ENCODE peak calls at places on chromosomes 12 and 14, in nine cellular contexts. One of them, this sample, is unnamed.

GRCh38 chr12:99822273-99822672 is 162.5 kb downstream of the ANKS1B start:
- DNase-seq in heart left ventricle: no peak
- DNase-seq in foreskin fibroblast: no peak
- DNase-seq in left lung: no peak
- DNase-seq in AG04449: no peak
- DNase-seq in ovary: no peak
- DNase-seq in GM23248: no peak
- DNase-seq in mucosa of descending colon: no peak
- DNase-seq in lower lobe of right lung: no peak
- DNase-seq in this sample: no peak

GRCh38 chr14:47675489-47676300 is at the start of gene MDGA2:
- DNase-seq in foreskin fibroblast: no peak
- DNase-seq in ovary: peak
- DNase-seq in heart left ventricle: no peak
- DNase-seq in AG04449: no peak
- DNase-seq in left lung: no peak
- DNase-seq in lower lobe of right lung: no peak
- DNase-seq in mucosa of descending colon: peak
- DNase-seq in GM23248: peak
- DNase-seq in this sample: no peak

GRCh38 chr12:41277019-41277770 is 89.1 kb downstream of the PDZRN4 start:
- DNase-seq in foreskin fibroblast: peak
- DNase-seq in left lung: no peak
- DNase-seq in AG04449: peak
- DNase-seq in lower lobe of right lung: no peak
- DNase-seq in mucosa of descending colon: no peak
- DNase-seq in ovary: no peak
- DNase-seq in heart left ventricle: no peak
- DNase-seq in GM23248: peak
- DNase-seq in this sample: peak

GRCh38 chr14:50064993-50065392 is 51.4 kb downstream of the VCPKMT start:
- DNase-seq in heart left ventricle: no peak
- DNase-seq in lower lobe of right lung: no peak
- DNase-seq in ovary: no peak
- DNase-seq in mucosa of descending colon: no peak
- DNase-seq in left lung: peak
- DNase-seq in AG04449: no peak
- DNase-seq in foreskin fibroblast: no peak
- DNase-seq in GM23248: peak
- DNase-seq in this sample: no peak

GRCh38 chr12:3436496-3437060 is 54.4 kb upstream of the PRMT8 start:
- DNase-seq in foreskin fibroblast: no peak
- DNase-seq in AG04449: no peak
- DNase-seq in GM23248: no peak
- DNase-seq in lower lobe of right lung: peak
- DNase-seq in mucosa of descending colon: no peak
- DNase-seq in heart left ventricle: no peak
- DNase-seq in left lung: peak
- DNase-seq in ovary: no peak
- DNase-seq in this sample: no peak

GRCh38 chr12:112937741-112938719 is at the start of gene OAS3:
- DNase-seq in mucosa of descending colon: peak
- DNase-seq in left lung: peak
- DNase-seq in AG04449: peak
- DNase-seq in lower lobe of right lung: peak
- DNase-seq in heart left ventricle: peak
- DNase-seq in ovary: peak
- DNase-seq in GM23248: peak
- DNase-seq in foreskin fibroblast: peak
- DNase-seq in this sample: peak

GRCh38 chr14:105528859-105529505 is 2.6 kb downstream of the TMEM121 start:
- DNase-seq in heart left ventricle: no peak
- DNase-seq in mucosa of descending colon: peak
- DNase-seq in AG04449: no peak
- DNase-seq in left lung: no peak
- DNase-seq in foreskin fibroblast: no peak
- DNase-seq in ovary: no peak
- DNase-seq in lower lobe of right lung: peak
- DNase-seq in GM23248: peak
- DNase-seq in this sample: no peak

GRCh38 chr12:112901271-112901670 is 5.5 kb upstream of the OAS1 start:
- DNase-seq in heart left ventricle: no peak
- DNase-seq in GM23248: no peak
- DNase-seq in ovary: no peak
- DNase-seq in left lung: no peak
- DNase-seq in mucosa of descending colon: peak
- DNase-seq in foreskin fibroblast: no peak
- DNase-seq in lower lobe of right lung: no peak
- DNase-seq in AG04449: no peak
- DNase-seq in this sample: no peak

GRCh38 chr12:93572712-93573551 is 457 bp downstream of the SOCS2 start:
- DNase-seq in AG04449: no peak
- DNase-seq in foreskin fibroblast: peak
- DNase-seq in left lung: peak
- DNase-seq in ovary: peak
- DNase-seq in mucosa of descending colon: peak
- DNase-seq in GM23248: peak
- DNase-seq in lower lobe of right lung: peak
- DNase-seq in heart left ventricle: peak
- DNase-seq in this sample: no peak

GRCh38 chr12:78198896-78199295 is 368.2 kb downstream of the NAV3 start:
- DNase-seq in left lung: no peak
- DNase-seq in foreskin fibroblast: no peak
- DNase-seq in AG04449: no peak
- DNase-seq in lower lobe of right lung: no peak
- DNase-seq in GM23248: no peak
- DNase-seq in mucosa of descending colon: no peak
- DNase-seq in heart left ventricle: no peak
- DNase-seq in ovary: no peak
- DNase-seq in this sample: no peak

GRCh38 chr12:89384050-89384749 is 31.9 kb upstream of the DUSP6 start:
- DNase-seq in left lung: peak
- DNase-seq in ovary: peak
- DNase-seq in heart left ventricle: peak
- DNase-seq in foreskin fibroblast: peak
- DNase-seq in lower lobe of right lung: peak
- DNase-seq in GM23248: peak
- DNase-seq in AG04449: peak
- DNase-seq in mucosa of descending colon: peak
- DNase-seq in this sample: no peak

GRCh38 chr12:88833641-88834116 is 253.4 kb upstream of the KITLG start:
- DNase-seq in left lung: no peak
- DNase-seq in lower lobe of right lung: no peak
- DNase-seq in AG04449: no peak
- DNase-seq in mucosa of descending colon: no peak
- DNase-seq in heart left ventricle: no peak
- DNase-seq in foreskin fibroblast: peak
- DNase-seq in ovary: no peak
- DNase-seq in GM23248: peak
- DNase-seq in this sample: peak

GRCh38 chr14:54803926-54804719 is 98.5 kb downstream of the GCH1 start:
- DNase-seq in left lung: no peak
- DNase-seq in lower lobe of right lung: no peak
- DNase-seq in ovary: no peak
- DNase-seq in heart left ventricle: no peak
- DNase-seq in GM23248: no peak
- DNase-seq in foreskin fibroblast: no peak
- DNase-seq in AG04449: no peak
- DNase-seq in mucosa of descending colon: no peak
- DNase-seq in this sample: no peak

GRCh38 chr12:89768586-89769482 is 60.2 kb upstream of the ATP2B1 start:
- DNase-seq in GM23248: peak
- DNase-seq in ovary: no peak
- DNase-seq in left lung: peak
- DNase-seq in lower lobe of right lung: no peak
- DNase-seq in foreskin fibroblast: peak
- DNase-seq in heart left ventricle: no peak
- DNase-seq in mucosa of descending colon: no peak
- DNase-seq in AG04449: peak
- DNase-seq in this sample: peak

GRCh38 chr14:84927096-84927910 is 602.6 kb upstream of the FLRT2 start:
- DNase-seq in AG04449: no peak
- DNase-seq in mucosa of descending colon: no peak
- DNase-seq in foreskin fibroblast: peak
- DNase-seq in GM23248: no peak
- DNase-seq in lower lobe of right lung: no peak
- DNase-seq in left lung: no peak
- DNase-seq in ovary: no peak
- DNase-seq in heart left ventricle: no peak
- DNase-seq in this sample: no peak

GRCh38 chr14:88829188-88829587 is 4.7 kb downstream of the TTC8 start:
- DNase-seq in GM23248: no peak
- DNase-seq in left lung: no peak
- DNase-seq in lower lobe of right lung: no peak
- DNase-seq in AG04449: no peak
- DNase-seq in heart left ventricle: no peak
- DNase-seq in ovary: no peak
- DNase-seq in foreskin fibroblast: peak
- DNase-seq in mucosa of descending colon: no peak
- DNase-seq in this sample: no peak

GRCh38 chr14:51873221-51873893 is 12.9 kb downstream of the GNG2 start:
- DNase-seq in mucosa of descending colon: no peak
- DNase-seq in foreskin fibroblast: peak
- DNase-seq in AG04449: peak
- DNase-seq in left lung: no peak
- DNase-seq in heart left ventricle: no peak
- DNase-seq in lower lobe of right lung: no peak
- DNase-seq in ovary: no peak
- DNase-seq in GM23248: peak
- DNase-seq in this sample: peak

GRCh38 chr14:92352158-92352985 is 29.4 kb downstream of the SLC24A4 start:
- DNase-seq in GM23248: peak
- DNase-seq in heart left ventricle: no peak
- DNase-seq in lower lobe of right lung: no peak
- DNase-seq in AG04449: no peak
- DNase-seq in left lung: no peak
- DNase-seq in mucosa of descending colon: no peak
- DNase-seq in ovary: no peak
- DNase-seq in foreskin fibroblast: peak
- DNase-seq in this sample: no peak

GRCh38 chr14:32010561-32011188 is 66.4 kb upstream of the ARHGAP5 start:
- DNase-seq in AG04449: no peak
- DNase-seq in GM23248: peak
- DNase-seq in mucosa of descending colon: no peak
- DNase-seq in lower lobe of right lung: no peak
- DNase-seq in ovary: no peak
- DNase-seq in heart left ventricle: no peak
- DNase-seq in foreskin fibroblast: peak
- DNase-seq in left lung: no peak
- DNase-seq in this sample: no peak

GRCh38 chr14:34018125-34018524 is 67.3 kb upstream of the EGLN3 start:
- DNase-seq in foreskin fibroblast: no peak
- DNase-seq in mucosa of descending colon: no peak
- DNase-seq in heart left ventricle: no peak
- DNase-seq in ovary: no peak
- DNase-seq in GM23248: no peak
- DNase-seq in left lung: no peak
- DNase-seq in lower lobe of right lung: no peak
- DNase-seq in AG04449: no peak
- DNase-seq in this sample: no peak
- H3K4me3 ChIP-seq in foreskin fibroblast: no peak
- H3K4me3 ChIP-seq in mucosa of descending colon: no peak
- H3K4me3 ChIP-seq in heart left ventricle: peak
- H3K4me3 ChIP-seq in ovary: no peak
- H3K4me3 ChIP-seq in GM23248: peak
- H3K4me3 ChIP-seq in left lung: no peak
- H3K4me3 ChIP-seq in lower lobe of right lung: no peak
- H3K4me3 ChIP-seq in AG04449: no peak
- H3K4me3 ChIP-seq in this sample: no peak

DNA sequence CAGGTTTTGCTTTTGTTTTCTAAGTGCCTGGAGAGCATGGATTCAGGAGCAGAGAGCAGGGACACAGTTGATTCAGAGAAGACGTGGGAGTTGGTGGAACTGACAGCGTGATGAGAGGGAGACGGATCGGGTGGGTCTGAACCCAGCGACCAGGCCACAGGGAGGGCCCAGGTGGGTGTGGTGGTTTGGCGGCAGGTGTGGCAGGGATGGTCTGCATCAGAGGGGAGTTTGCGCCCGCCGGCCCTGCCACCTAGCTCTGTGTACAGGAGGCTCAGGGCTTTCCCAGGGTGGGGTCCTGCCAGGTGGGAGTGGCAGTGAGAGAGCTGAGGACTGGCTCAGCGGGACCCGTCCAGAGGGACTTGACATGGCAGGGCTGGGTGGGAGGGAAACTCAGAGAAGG is 33.3 kb upstream of the DIO3 start:
- DNase-seq in lower lobe of right lung: no peak
- DNase-seq in AG04449: no peak
- DNase-seq in ovary: no peak
- DNase-seq in mucosa of descending colon: no peak
- DNase-seq in left lung: no peak
- DNase-seq in foreskin fibroblast: no peak
- DNase-seq in heart left ventricle: no peak
- DNase-seq in GM23248: no peak
- DNase-seq in this sample: no peak
- H3K4me3 ChIP-seq in lower lobe of right lung: no peak
- H3K4me3 ChIP-seq in AG04449: no peak
- H3K4me3 ChIP-seq in ovary: no peak
- H3K4me3 ChIP-seq in mucosa of descending colon: no peak
- H3K4me3 ChIP-seq in left lung: no peak
- H3K4me3 ChIP-seq in foreskin fibroblast: no peak
- H3K4me3 ChIP-seq in heart left ventricle: no peak
- H3K4me3 ChIP-seq in GM23248: no peak
- H3K4me3 ChIP-seq in this sample: no peak

GRCh38 chr14:22526210-22526609 is 62.8 kb downstream of the DAD1 start:
- DNase-seq in lower lobe of right lung: no peak
- DNase-seq in heart left ventricle: no peak
- DNase-seq in foreskin fibroblast: no peak
- DNase-seq in GM23248: no peak
- DNase-seq in mucosa of descending colon: no peak
- DNase-seq in ovary: no peak
- DNase-seq in left lung: no peak
- DNase-seq in AG04449: no peak
- DNase-seq in this sample: no peak
- H3K4me3 ChIP-seq in lower lobe of right lung: no peak
- H3K4me3 ChIP-seq in heart left ventricle: no peak
- H3K4me3 ChIP-seq in foreskin fibroblast: no peak
- H3K4me3 ChIP-seq in GM23248: no peak
- H3K4me3 ChIP-seq in mucosa of descending colon: no peak
- H3K4me3 ChIP-seq in ovary: no peak
- H3K4me3 ChIP-seq in left lung: no peak
- H3K4me3 ChIP-seq in AG04449: no peak
- H3K4me3 ChIP-seq in this sample: no peak

DNA sequence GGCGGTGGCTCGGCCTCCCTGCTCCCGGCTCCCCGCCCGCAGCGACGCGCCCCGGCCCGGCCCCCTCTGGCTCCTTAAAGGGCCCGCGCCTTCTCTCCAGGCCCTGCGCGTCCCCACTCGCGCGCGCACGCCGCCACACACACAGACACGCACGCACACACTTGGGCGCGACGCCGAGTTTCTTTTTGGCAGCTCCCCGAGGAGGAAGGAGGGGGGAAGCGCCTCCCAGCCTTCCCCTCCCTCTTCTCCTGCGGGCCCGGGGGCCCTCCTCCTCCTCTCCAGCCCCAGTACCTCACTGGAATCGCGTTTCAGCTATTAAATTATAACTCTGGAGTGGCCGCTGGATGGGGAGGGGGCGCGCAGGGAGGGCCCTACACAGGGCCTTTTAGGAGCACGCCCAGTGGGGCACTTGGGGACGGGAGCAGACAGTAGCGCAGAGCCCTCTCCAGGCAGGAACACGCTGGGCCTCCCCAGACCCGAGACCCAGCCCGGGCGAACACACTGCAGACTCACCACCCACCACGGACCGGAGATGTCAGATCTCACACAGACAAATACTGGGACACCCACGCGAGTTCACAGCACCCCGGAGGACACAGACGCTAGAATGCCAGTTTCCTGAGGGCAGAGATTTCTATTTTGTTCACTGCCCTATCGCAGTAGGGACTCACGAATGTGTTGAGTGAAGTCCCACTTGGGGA is 411 bp upstream of the NCOR2 start:
- DNase-seq in foreskin fibroblast: peak
- DNase-seq in heart left ventricle: peak
- DNase-seq in lower lobe of right lung: peak
- DNase-seq in ovary: peak
- DNase-seq in AG04449: peak
- DNase-seq in GM23248: peak
- DNase-seq in left lung: peak
- DNase-seq in mucosa of descending colon: peak
- DNase-seq in this sample: no peak
- H3K4me3 ChIP-seq in foreskin fibroblast: peak
- H3K4me3 ChIP-seq in heart left ventricle: peak
- H3K4me3 ChIP-seq in lower lobe of right lung: peak
- H3K4me3 ChIP-seq in ovary: peak
- H3K4me3 ChIP-seq in AG04449: peak
- H3K4me3 ChIP-seq in GM23248: peak
- H3K4me3 ChIP-seq in left lung: peak
- H3K4me3 ChIP-seq in mucosa of descending colon: no peak
- H3K4me3 ChIP-seq in this sample: peak

This sample was measured in retinal pigment epithelial cell.